ENCODE peak calls at places on chromosomes 3 and 15, in four cellular contexts. N is lung, X is GM23248, W is thoracic aorta. Q is an unnamed sample.

GRCh38 chr15:67097424-67097823 is 32.0 kb downstream of the SMAD3 start:
- DNase-seq in W (no peak), X (no peak), N (no peak), Q (no peak)

GRCh38 chr15:100596792-100597191 is 5.2 kb downstream of the LINS1 start:
- DNase-seq in X (no peak), W (peak; percentile 2), N (peak; percentile 42), Q (no peak)

GRCh38 chr3:126349071-126349470 is 8.1 kb downstream of the KLF15 start:
- DNase-seq in W (no peak), X (no peak), N (no peak), Q (no peak)

GRCh38 chr15:56045068-56045748 is 51.8 kb upstream of the NEDD4 start:
- DNase-seq in W (no peak), N (no peak), X (peak; percentile 23), Q (no peak)

GRCh38 chr3:187709155-187709554 is 6.8 kb upstream of the RTP2 start:
- DNase-seq in X (peak; percentile 34), W (no peak), N (no peak), Q (no peak)

GRCh38 chr3:39130026-39130425 is 22.5 kb downstream of the TTC21A start:
- DNase-seq in N (no peak), X (no peak), W (no peak), Q (no peak)

GRCh38 chr3:12486916-12487315 is 2.6 kb downstream of the TSEN2 start:
- DNase-seq in N (no peak), X (no peak), W (no peak), Q (no peak)

GRCh38 chr3:126419151-126419703 is 24.5 kb downstream of the CFAP100 start:
- DNase-seq in W (no peak), X (no peak), N (no peak), Q (no peak)

GRCh38 chr15:76169792-76170425 is 110.1 kb downstream of the TMEM266 start:
- DNase-seq in N (no peak), W (no peak), X (peak; percentile 56), Q (no peak)

GRCh38 chr3:189862385-189863023 is 231.3 kb downstream of the TP63 start:
- DNase-seq in N (no peak), X (peak; percentile 61), W (no peak), Q (no peak)

GRCh38 chr15:63374686-63375520 is 6.7 kb downstream of the CA12 start:
- DNase-seq in W (no peak), X (peak; percentile 89), N (no peak), Q (peak; percentile 61)

GRCh38 chr3:71299160-71299559 is 284.4 kb downstream of the FOXP1 start:
- DNase-seq in N (no peak), X (no peak), W (no peak), Q (no peak)

GRCh38 chr3:19907523-19907922 is 26.5 kb downstream of the EFHB start:
- DNase-seq in N (no peak), X (no peak), W (no peak), Q (no peak)

GRCh38 chr3:56801151-56801596 is 575 bp downstream of the ARHGEF3 start:
- DNase-seq in X (no peak), N (no peak), W (no peak), Q (no peak)

GRCh38 chr3:49803464-49804140 is 541 bp downstream of the INKA1 start:
- DNase-seq in W (no peak), X (peak; percentile 60), N (no peak), Q (peak; percentile 22)

GRCh38 chr3:11195721-11196332 is 41.5 kb downstream of the HRH1 start:
- DNase-seq in N (no peak), W (no peak), X (peak; percentile 78), Q (peak; percentile 69)

GRCh38 chr15:88865498-88866099 is 29.7 kb downstream of the HAPLN3 start:
- DNase-seq in W (no peak), N (no peak), X (no peak), Q (no peak)

GRCh38 chr3:115916866-115917265 is 293.6 kb downstream of the GAP43 start:
- DNase-seq in X (no peak), N (no peak), W (no peak), Q (no peak)

GRCh38 chr3:47984089-47984759 is 32.0 kb downstream of the MAP4 start:
- DNase-seq in X (peak; percentile 91), N (no peak), W (peak; percentile 31), Q (peak; percentile 50)

GRCh38 chr3:67382551-67382950 is 271.9 kb downstream of the SUCLG2 start:
- DNase-seq in W (no peak), N (no peak), X (peak; percentile 1), Q (no peak)

GRCh38 chr3:16487506-16488175 is 25.9 kb downstream of the RFTN1 start:
- DNase-seq in N (no peak), W (no peak), X (no peak), Q (no peak)
- H3K4me1 ChIP-seq in N (peaks cover 4% of the 10 kb centered on the region), W (peaks cover 38% of the 10 kb centered on the region), X (peaks cover 35% of the 10 kb centered on the region), Q (peaks cover 37% of the 10 kb centered on the region)

GRCh38 chr3:152317184-152317583 is 48.5 kb downstream of the MBNL1 start:
- DNase-seq in X (no peak), W (no peak), N (no peak), Q (no peak)
- H3K36me3 ChIP-seq in X (peaks cover 8% of the 10 kb centered on the region), W (no peaks in the 10 kb centered on the region), N (no peaks in the 10 kb centered on the region), Q (peaks cover 27% of the 10 kb centered on the region)

GRCh38 chr15:31341036-31341435 is 14.4 kb downstream of the KLF13 start:
- DNase-seq in N (no peak), X (no peak), W (no peak), Q (no peak)

GRCh38 chr15:31338879-31339557 is 12.4 kb downstream of the KLF13 start:
- DNase-seq in N (peak; percentile 67), X (peak; percentile 92), W (peak; percentile 72), Q (peak; percentile 97)

GRCh38 chr15:31340591-31340990 is 14.0 kb downstream of the KLF13 start:
- DNase-seq in W (no peak), N (no peak), X (no peak), Q (no peak)

GRCh38 chr15:31339558-31339895 is 12.9 kb downstream of the KLF13 start:
- DNase-seq in N (no peak), X (no peak), W (no peak), Q (no peak)

DNA sequence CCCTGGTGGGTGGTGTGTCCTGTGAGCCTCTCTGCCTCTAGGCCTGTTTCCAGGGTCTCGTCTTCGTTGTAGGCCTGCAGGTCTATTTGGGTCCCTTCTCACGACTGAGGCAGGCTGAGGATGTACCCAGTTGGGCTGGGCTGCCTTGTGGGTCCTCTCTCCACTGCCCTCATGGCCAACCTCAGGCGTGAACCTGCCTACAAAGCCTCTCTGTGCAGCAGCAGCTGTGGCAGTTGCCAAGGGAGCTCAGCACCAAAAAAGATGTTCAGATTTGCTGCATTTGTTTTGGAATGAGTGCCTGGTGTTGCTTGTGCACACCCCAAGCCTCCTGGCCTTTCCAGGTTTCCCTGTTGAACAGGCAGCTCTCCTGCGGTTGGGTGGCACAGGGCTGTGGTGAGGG is 13.4 kb downstream of the KLF13 start:
- DNase-seq in W (no peak), X (no peak), N (no peak), Q (no peak)
- H3K27ac ChIP-seq in W (peak overlapping the region; percentile 49), X (peak overlapping the region; percentile 91), N (peak overlapping the region; percentile 43), Q (peak overlapping the region; percentile 72)

DNA sequence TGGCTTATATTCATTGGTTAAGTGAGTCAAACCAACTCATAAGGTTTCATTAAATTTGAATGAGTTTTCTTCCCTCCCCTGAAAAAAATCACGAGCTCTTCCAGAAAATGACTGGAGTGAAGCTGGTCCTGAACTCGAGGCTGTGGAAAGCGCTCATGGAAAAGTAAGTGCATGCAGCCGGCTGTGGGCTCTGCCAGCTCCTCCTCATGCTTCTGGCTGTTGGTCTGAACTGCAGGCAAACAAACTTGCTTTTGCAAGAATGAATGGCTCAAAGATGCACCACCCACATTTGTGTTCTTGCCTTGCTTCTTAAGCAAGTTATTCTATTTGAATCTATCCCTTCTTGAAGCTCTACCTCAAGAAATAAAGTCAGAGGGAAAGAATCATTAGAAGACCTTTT is 6.2 kb downstream of the ETV5 start:
- DNase-seq in N (no peak), W (no peak), X (peak; percentile 34), Q (no peak)
- H3K4me1 ChIP-seq in N (no peaks in the 10 kb centered on the region), W (peaks cover 31% of the 10 kb centered on the region), X (peaks cover 44% of the 10 kb centered on the region), Q (peaks cover 22% of the 10 kb centered on the region)

GRCh38 chr15:42226648-42227047 is 18.5 kb upstream of the VPS39 start:
- DNase-seq in N (no peak), W (no peak), X (no peak), Q (no peak)
- H3K36me3 ChIP-seq in N (peaks cover 43% of the 10 kb centered on the region), W (peaks cover 40% of the 10 kb centered on the region), X (peaks cover 74% of the 10 kb centered on the region), Q (peaks cover 85% of the 10 kb centered on the region)

GRCh38 chr3:65894126-65894525 is 144.6 kb downstream of the MAGI1 start:
- DNase-seq in N (no peak), X (peak; percentile 58), W (no peak), Q (no peak)

GRCh38 chr3:65893631-65894030 is 145.1 kb downstream of the MAGI1 start:
- DNase-seq in N (no peak), X (peak; percentile 62), W (no peak), Q (no peak)

GRCh38 chr3:65896321-65896720 is 142.4 kb downstream of the MAGI1 start:
- DNase-seq in X (no peak), N (no peak), W (no peak), Q (no peak)

GRCh38 chr3:65894679-65895078 is 144.0 kb downstream of the MAGI1 start:
- DNase-seq in N (no peak), X (peak; percentile 96), W (no peak), Q (no peak)

GRCh38 chr3:65895084-65895483 is 143.6 kb downstream of the MAGI1 start:
- DNase-seq in N (no peak), W (no peak), X (peak; percentile 16), Q (no peak)
- H3K27ac ChIP-seq in N (no peak overlapping the region), W (peak overlapping the region; percentile 57), X (peak overlapping the region; percentile 74), Q (no peak overlapping the region)

DNA sequence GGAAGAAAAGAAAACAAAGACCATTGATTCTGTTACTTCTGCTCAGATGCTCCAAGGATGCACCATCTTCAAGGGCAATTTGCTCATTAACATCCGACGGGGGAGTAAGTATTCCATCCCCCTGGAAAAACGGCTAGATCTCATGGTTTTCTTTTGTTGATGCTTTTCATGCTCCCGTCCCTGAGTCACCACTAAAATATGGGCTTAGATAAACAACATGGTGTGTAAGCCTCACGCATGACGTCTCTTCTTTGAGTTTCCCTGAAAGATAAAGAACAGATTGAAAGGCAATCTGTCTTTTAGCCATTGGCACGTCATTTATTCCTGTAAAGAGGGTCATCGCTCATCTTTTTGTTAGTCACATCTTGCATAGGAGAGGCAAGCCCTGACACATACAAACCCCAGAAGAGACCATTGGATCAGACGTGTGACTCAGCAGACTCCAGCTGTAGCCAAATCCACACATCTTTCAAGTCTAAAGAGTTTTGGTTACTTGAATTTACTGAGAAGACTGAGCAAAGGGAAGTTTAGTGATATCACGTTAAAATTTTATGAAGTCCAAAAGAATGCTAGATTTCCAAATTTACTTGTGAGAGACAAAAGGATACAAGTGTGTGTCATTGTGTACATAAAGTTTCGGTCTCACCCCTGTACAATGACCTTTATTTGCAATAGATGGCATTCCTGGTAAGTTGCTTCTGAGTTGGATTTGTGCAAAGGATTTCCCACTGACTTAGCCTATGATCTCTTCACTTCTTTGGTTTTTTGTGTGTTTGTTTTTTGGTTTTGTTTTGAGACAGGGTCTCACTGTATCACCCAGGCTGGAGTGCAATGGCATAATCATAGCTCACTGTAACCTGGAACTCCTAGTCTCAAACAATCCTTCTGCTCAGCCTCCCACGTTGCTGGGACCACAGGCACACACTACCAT is 110.5 kb downstream of the PGPEP1L start:
- DNase-seq in X (peak; percentile 98), W (no peak), N (no peak), Q (peak; percentile 86)
- H3K4me1 ChIP-seq in X (peaks cover 47% of the 10 kb centered on the region), W (peaks cover 63% of the 10 kb centered on the region), N (peaks cover 13% of the 10 kb centered on the region), Q (peaks cover 68% of the 10 kb centered on the region)